ENCODE peak calls at places on chromosomes 6 and 20, in five cellular contexts. V is GM23338; I is activated T-cell treated with anti-CD3 and anti-CD28 coated beads, Interleukin-2, amount 50 U/mL, for 72 hours; S is amniotic stem cell; M is cardiac fibroblast. U is an unnamed sample.

GRCh38 chr6:143158113-143158581 is 97.5 kb downstream of the AIG1 start:
- DNase-seq in M (no peak), S (no peak), I (no peak), V (no peak), U (no peak)

GRCh38 chr6:127300411-127300810 is 33.7 kb downstream of the RNF146 start:
- DNase-seq in V (peak), M (peak), S (peak), I (no peak), U (peak)

GRCh38 chr6:29961966-29962365 is 19.6 kb downstream of the HLA-A start:
- DNase-seq in M (no peak), S (no peak), V (no peak), I (no peak), U (no peak)

GRCh38 chr6:6509304-6509703 is 79.2 kb upstream of the LY86 start:
- DNase-seq in I (no peak), M (no peak), V (no peak), S (no peak), U (no peak)

GRCh38 chr6:133502451-133503259 is 261.5 kb downstream of the EYA4 start:
- DNase-seq in S (peak), M (peak), I (no peak), V (no peak), U (no peak)

GRCh38 chr20:57329608-57330221 is at the start of gene SPO11:
- DNase-seq in V (peak), M (no peak), I (no peak), S (no peak), U (peak)

GRCh38 chr6:99013145-99013544 is 65.4 kb upstream of the FBXL4 start:
- DNase-seq in I (no peak), S (peak), M (peak), V (no peak), U (no peak)

GRCh38 chr6:107633680-107634141 is 143.8 kb downstream of the SOBP start:
- DNase-seq in V (peak), S (no peak), M (no peak), I (no peak), U (no peak)

GRCh38 chr20:57791946-57792328 is 82.1 kb upstream of the PMEPA1 start:
- DNase-seq in V (no peak), I (no peak), M (no peak), S (no peak), U (no peak)

GRCh38 chr6:28947067-28947765 is 23.4 kb upstream of the TRIM27 start:
- DNase-seq in I (no peak), V (no peak), S (no peak), M (no peak), U (no peak)

GRCh38 chr6:134938896-134939295 is 11.0 kb downstream of the ALDH8A1 start:
- DNase-seq in V (no peak), I (peak), S (no peak), M (no peak), U (no peak)

GRCh38 chr6:170279426-170279825 is 11.5 kb downstream of the DLL1 start:
- DNase-seq in V (no peak), M (no peak), I (no peak), S (no peak), U (no peak)

GRCh38 chr6:93523365-93523764 is 104.0 kb upstream of the EPHA7 start:
- DNase-seq in M (peak), S (no peak), V (no peak), I (no peak), U (no peak)

GRCh38 chr20:3203315-3204123 is 963 bp downstream of the DDRGK1 start:
- DNase-seq in V (peak), S (no peak), I (peak), M (peak), U (peak)

GRCh38 chr6:134896881-134897280 is 53.0 kb downstream of the ALDH8A1 start:
- DNase-seq in M (no peak), S (no peak), V (no peak), I (no peak), U (no peak)

GRCh38 chr6:139250296-139251274 is 41.2 kb downstream of the TXLNB start:
- DNase-seq in S (no peak), M (peak), V (peak), I (peak), U (peak)

GRCh38 chr20:22974354-22974753 is 60.8 kb upstream of the SSTR4 start:
- DNase-seq in S (no peak), V (peak), I (no peak), M (peak), U (peak)

GRCh38 chr6:31629014-31629413 is 8.5 kb downstream of the PRRC2A start:
- DNase-seq in M (no peak), S (no peak), V (no peak), I (no peak), U (no peak)

GRCh38 chr6:10014561-10014960 is 400.3 kb downstream of the TFAP2A start:
- DNase-seq in V (no peak), I (no peak), M (no peak), S (peak), U (no peak)

GRCh38 chr20:37119356-37120036 is 23.7 kb upstream of the RBL1 start:
- DNase-seq in I (no peak), M (no peak), V (no peak), S (no peak), U (no peak)

GRCh38 chr6:5172057-5172683 is 87.0 kb downstream of the PPP1R3G start:
- DNase-seq in I (no peak), V (peak), M (no peak), S (no peak), U (no peak)

GRCh38 chr6:26273673-26274595 is 91.1 kb upstream of the BTN3A2 start:
- DNase-seq in V (no peak), I (no peak), M (peak), S (no peak), U (no peak)

GRCh38 chr6:143441680-143442359 is 8.7 kb downstream of the ADAT2 start:
- DNase-seq in V (no peak), M (peak), S (no peak), I (peak), U (no peak)

GRCh38 chr6:24495516-24495847 is 713 bp downstream of the ALDH5A1 start:
- DNase-seq in M (peak), I (peak), V (peak), S (no peak), U (peak)

GRCh38 chr6:39568896-39569295 is 156.3 kb downstream of the KIF6 start:
- DNase-seq in V (no peak), M (peak), I (no peak), S (no peak), U (no peak)

GRCh38 chr6:21595265-21595950 is 1.9 kb downstream of the SOX4 start:
- DNase-seq in V (no peak), I (peak), M (peak), S (no peak), U (peak)

GRCh38 chr6:158441639-158442308 is 118.1 kb upstream of the TMEM181 start:
- DNase-seq in M (peak), S (no peak), V (no peak), I (no peak), U (no peak)

GRCh38 chr6:80142586-80142985 is 36.1 kb downstream of the BCKDHB start:
- DNase-seq in V (no peak), I (no peak), S (no peak), M (no peak), U (no peak)

GRCh38 chr6:22610127-22610526 is 40.8 kb downstream of the HDGFL1 start:
- DNase-seq in V (no peak), M (no peak), S (no peak), I (no peak), U (no peak)

GRCh38 chr6:28212510-28213212 is 12.4 kb upstream of the ZSCAN9 start:
- DNase-seq in V (peak), I (peak), M (peak), S (peak), U (peak)

GRCh38 chr6:52102330-52102932 is 15.0 kb upstream of the PKHD1 start:
- DNase-seq in V (no peak), M (no peak), I (no peak), S (no peak), U (no peak)

GRCh38 chr6:14621518-14621917 is 503.9 kb downstream of the CD83 start:
- DNase-seq in M (peak), V (no peak), I (no peak), S (no peak), U (no peak)

GRCh38 chr20:17730069-17730468 is 30.3 kb downstream of the BANF2 start:
- DNase-seq in V (no peak), M (no peak), S (no peak), I (no peak), U (no peak)